ENCODE peak calls at places on chromosomes 12 and 14, in seven cellular contexts. M, B, I, X, P, R and T are unnamed samples.

GRCh38 chr14:92549853-92550244 is 36.3 kb downstream of the RIN3 start:
- DNase-seq in M (no peak), B (no peak), I (no peak), X (no peak), P (no peak), R (no peak), T (no peak)

GRCh38 chr12:51891843-51892242 is 3.9 kb downstream of the ANKRD33 start:
- DNase-seq in M (no peak), B (no peak), I (no peak), X (no peak), P (no peak), R (no peak), T (no peak)

GRCh38 chr14:99230271-99231141 is 41.5 kb downstream of the BCL11B start:
- DNase-seq in M (no peak), B (no peak), I (no peak), X (no peak), P (peak; percentile 9), R (no peak), T (no peak)

GRCh38 chr14:23514009-23514962 is 37.3 kb downstream of the ZFHX2 start:
- DNase-seq in M (no peak), B (no peak), I (no peak), X (no peak), P (no peak), R (no peak), T (no peak)

GRCh38 chr12:123813349-123813748 is 51.2 kb downstream of the DNAH10 start:
- DNase-seq in M (no peak), B (no peak), I (no peak), X (no peak), P (no peak), R (no peak), T (no peak)

GRCh38 chr14:70422538-70422937 is 5.6 kb upstream of the SYNJ2BP start:
- DNase-seq in M (no peak), B (no peak), I (no peak), X (no peak), P (no peak), R (no peak), T (no peak)

GRCh38 chr12:24561882-24562760 is 386.8 kb downstream of the BCAT1 start:
- DNase-seq in M (no peak), B (no peak), I (peak; percentile 26), X (peak; percentile 87), P (no peak), R (peak; percentile 75), T (peak; percentile 24)

GRCh38 chr12:42961395-42961794 is 371.8 kb upstream of the PRICKLE1 start:
- DNase-seq in M (peak; percentile 35), B (no peak), I (no peak), X (no peak), P (no peak), R (no peak), T (no peak)

GRCh38 chr12:66297080-66297479 is 5.2 kb upstream of the HELB start:
- DNase-seq in M (no peak), B (no peak), I (no peak), X (no peak), P (no peak), R (no peak), T (no peak)

GRCh38 chr12:49208661-49209060 is 19.8 kb upstream of the TUBA1A start:
- DNase-seq in M (no peak), B (no peak), I (no peak), X (no peak), P (no peak), R (no peak), T (no peak)

GRCh38 chr12:75658826-75659823 is 147.7 kb upstream of the KRR1 start:
- DNase-seq in M (no peak), B (no peak), I (no peak), X (no peak), P (peak; percentile 9), R (no peak), T (no peak)

GRCh38 chr12:92729773-92730305 is 27.1 kb downstream of the PLEKHG7 start:
- DNase-seq in M (no peak), B (no peak), I (no peak), X (no peak), P (no peak), R (no peak), T (no peak)

GRCh38 chr14:77140343-77140936 is 1.2 kb downstream of the ZDHHC22 start:
- DNase-seq in M (no peak), B (no peak), I (no peak), X (no peak), P (no peak), R (no peak), T (no peak)

GRCh38 chr14:26621366-26621765 is 23.5 kb upstream of the NOVA1 start:
- DNase-seq in M (no peak), B (no peak), I (no peak), X (no peak), P (no peak), R (no peak), T (no peak)

GRCh38 chr12:32012249-32012785 is 53.1 kb downstream of the RESF1 start:
- DNase-seq in M (no peak), B (no peak), I (no peak), X (no peak), P (no peak), R (no peak), T (no peak)

GRCh38 chr12:92602476-92602875 is 100.3 kb upstream of the PLEKHG7 start:
- DNase-seq in M (no peak), B (no peak), I (no peak), X (no peak), P (no peak), R (no peak), T (no peak)

GRCh38 chr14:29851397-29851796 is 76.2 kb downstream of the PRKD1 start:
- DNase-seq in M (no peak), B (no peak), I (no peak), X (no peak), P (no peak), R (no peak), T (no peak)

GRCh38 chr12:3759878-3760277 is 7.0 kb upstream of the CRACR2A start:
- DNase-seq in M (no peak), B (no peak), I (no peak), X (no peak), P (no peak), R (no peak), T (no peak)

GRCh38 chr12:48092606-48093005 is 13.3 kb downstream of the SENP1 start:
- DNase-seq in M (no peak), B (no peak), I (no peak), X (no peak), P (no peak), R (no peak), T (no peak)

GRCh38 chr14:55556929-55557623 is 22.9 kb upstream of the KTN1 start:
- DNase-seq in M (peak; percentile 34), B (no peak), I (no peak), X (no peak), P (no peak), R (peak; percentile 66), T (no peak)

GRCh38 chr12:7092229-7092985 is at the start of gene C1R:
- DNase-seq in M (peak; percentile 48), B (no peak), I (peak; percentile 56), X (peak; percentile 85), P (peak; percentile 61), R (peak; percentile 77), T (peak; percentile 56)

GRCh38 chr14:99224116-99224910 is 47.7 kb downstream of the BCL11B start:
- DNase-seq in M (no peak), B (no peak), I (no peak), X (no peak), P (no peak), R (no peak), T (no peak)

GRCh38 chr12:89919241-89919906 is 210.7 kb upstream of the ATP2B1 start:
- DNase-seq in M (no peak), B (no peak), I (no peak), X (no peak), P (no peak), R (no peak), T (no peak)

GRCh38 chr12:104632724-104633181 is 176.0 kb downstream of the CHST11 start:
- DNase-seq in M (no peak), B (no peak), I (no peak), X (no peak), P (no peak), R (no peak), T (no peak)

GRCh38 chr12:53872367-53872766 is 66.3 kb upstream of the HOXC13 start:
- DNase-seq in M (no peak), B (no peak), I (no peak), X (no peak), P (no peak), R (no peak), T (no peak)

GRCh38 chr14:80930836-80931389 is 10.6 kb downstream of the CEP128 start:
- DNase-seq in M (no peak), B (peak; percentile 88), I (no peak), X (no peak), P (no peak), R (no peak), T (no peak)

GRCh38 chr12:131647667-131648066 is 63.2 kb upstream of the SFSWAP start:
- DNase-seq in M (no peak), B (no peak), I (no peak), X (no peak), P (no peak), R (no peak), T (no peak)

GRCh38 chr12:106246891-106247730 is 709 bp downstream of the CKAP4 start:
- DNase-seq in M (no peak), B (no peak), I (peak; percentile 60), X (peak; percentile 63), P (no peak), R (peak; percentile 81), T (peak; percentile 53)

GRCh38 chr14:58280954-58281787 is 17.2 kb upstream of the ARID4A start:
- DNase-seq in M (no peak), B (peak; percentile 27), I (no peak), X (no peak), P (peak; percentile 69), R (peak; percentile 33), T (peak; percentile 12)

GRCh38 chr14:67875175-67876006 is 55.8 kb downstream of the RAD51B start:
- DNase-seq in M (no peak), B (no peak), I (no peak), X (no peak), P (no peak), R (no peak), T (no peak)

GRCh38 chr12:12819221-12819620 is 6.1 kb downstream of the DDX47 start:
- DNase-seq in M (no peak), B (no peak), I (no peak), X (no peak), P (no peak), R (no peak), T (no peak)
- TF ChIP-seq POLR2AphosphoS5 in M (no peak), B (no peak), I (no peak), X (no peak), P (no peak), R (no peak), T (no peak)

GRCh38 chr14:78835052-78835451 is 664.9 kb downstream of the NRXN3 start:
- DNase-seq in M (no peak), B (no peak), I (no peak), X (no peak), P (no peak), R (no peak), T (no peak)
- TF ChIP-seq TAF1 in M (no peak), B (no peak), I (no peak), X (no peak), P (no peak), R (no peak), T (no peak)

GRCh38 chr12:15701721-15702156 is 87.4 kb downstream of the EPS8 start:
- DNase-seq in M (no peak), B (no peak), I (no peak), X (no peak), P (no peak), R (no peak), T (no peak)
- TF ChIP-seq POLR2AphosphoS5 in M (no peak), B (no peak), I (no peak), X (no peak), P (no peak), R (no peak), T (no peak)

GRCh38 chr14:104239185-104239775 is 100.9 kb downstream of the KIF26A start:
- DNase-seq in M (no peak), B (no peak), I (no peak), X (no peak), P (no peak), R (no peak), T (no peak)
- TF ChIP-seq TAF1 in M (no peak), B (no peak), I (no peak), X (no peak), P (no peak), R (no peak), T (no peak)